ENCODE peak calls at places on chromosomes 16 and 17, in ten cellular contexts. One of them, this sample, is unnamed.

GRCh38 chr16:31242197-31242596 is 17.6 kb upstream of the ITGAM start:
- DNase-seq in transverse colon: no peak
- DNase-seq in kidney epithelial cell: no peak
- DNase-seq in tibial nerve: peak
- DNase-seq in B cell: no peak
- DNase-seq in neural crest cell: no peak
- DNase-seq in GM12865: no peak
- DNase-seq in PC-9: peak
- DNase-seq in right atrium auricular region: no peak
- DNase-seq in fibroblast of lung: peak
- DNase-seq in this sample: no peak

GRCh38 chr16:64122177-64122576 is 999.7 kb downstream of the CDH11 start:
- DNase-seq in GM12865: no peak
- DNase-seq in tibial nerve: no peak
- DNase-seq in kidney epithelial cell: no peak
- DNase-seq in fibroblast of lung: no peak
- DNase-seq in right atrium auricular region: no peak
- DNase-seq in B cell: no peak
- DNase-seq in PC-9: no peak
- DNase-seq in neural crest cell: no peak
- DNase-seq in transverse colon: no peak
- DNase-seq in this sample: no peak

GRCh38 chr17:27319536-27320221 is 25.8 kb downstream of the WSB1 start:
- DNase-seq in B cell: no peak
- DNase-seq in neural crest cell: no peak
- DNase-seq in kidney epithelial cell: no peak
- DNase-seq in transverse colon: peak
- DNase-seq in PC-9: peak
- DNase-seq in tibial nerve: peak
- DNase-seq in GM12865: no peak
- DNase-seq in right atrium auricular region: no peak
- DNase-seq in fibroblast of lung: peak
- DNase-seq in this sample: no peak

GRCh38 chr16:17408296-17408695 is 62.5 kb downstream of the XYLT1 start:
- DNase-seq in transverse colon: no peak
- DNase-seq in right atrium auricular region: no peak
- DNase-seq in neural crest cell: no peak
- DNase-seq in B cell: no peak
- DNase-seq in PC-9: no peak
- DNase-seq in kidney epithelial cell: no peak
- DNase-seq in tibial nerve: no peak
- DNase-seq in GM12865: no peak
- DNase-seq in fibroblast of lung: no peak
- DNase-seq in this sample: no peak

GRCh38 chr17:21161498-21162393 is 35.0 kb downstream of the DHRS7B start:
- DNase-seq in B cell: no peak
- DNase-seq in kidney epithelial cell: no peak
- DNase-seq in GM12865: no peak
- DNase-seq in transverse colon: no peak
- DNase-seq in right atrium auricular region: no peak
- DNase-seq in neural crest cell: no peak
- DNase-seq in tibial nerve: no peak
- DNase-seq in fibroblast of lung: peak
- DNase-seq in PC-9: no peak
- DNase-seq in this sample: no peak

GRCh38 chr16:81522141-81522701 is 77.6 kb downstream of the CMIP start:
- DNase-seq in B cell: peak
- DNase-seq in PC-9: peak
- DNase-seq in neural crest cell: no peak
- DNase-seq in fibroblast of lung: no peak
- DNase-seq in right atrium auricular region: no peak
- DNase-seq in tibial nerve: no peak
- DNase-seq in kidney epithelial cell: no peak
- DNase-seq in transverse colon: no peak
- DNase-seq in GM12865: no peak
- DNase-seq in this sample: peak

GRCh38 chr16:66746682-66747081 is 4.7 kb downstream of the DYNC1LI2 start:
- DNase-seq in GM12865: peak
- DNase-seq in transverse colon: no peak
- DNase-seq in tibial nerve: no peak
- DNase-seq in right atrium auricular region: no peak
- DNase-seq in neural crest cell: no peak
- DNase-seq in kidney epithelial cell: no peak
- DNase-seq in fibroblast of lung: no peak
- DNase-seq in B cell: no peak
- DNase-seq in PC-9: no peak
- DNase-seq in this sample: no peak

GRCh38 chr16:17836868-17837602 is 366.3 kb upstream of the XYLT1 start:
- DNase-seq in PC-9: peak
- DNase-seq in kidney epithelial cell: peak
- DNase-seq in B cell: no peak
- DNase-seq in fibroblast of lung: peak
- DNase-seq in neural crest cell: no peak
- DNase-seq in GM12865: no peak
- DNase-seq in transverse colon: no peak
- DNase-seq in right atrium auricular region: no peak
- DNase-seq in tibial nerve: no peak
- DNase-seq in this sample: no peak

GRCh38 chr16:19884021-19884485 is 595 bp downstream of the GPRC5B start:
- DNase-seq in GM12865: no peak
- DNase-seq in PC-9: no peak
- DNase-seq in fibroblast of lung: no peak
- DNase-seq in B cell: no peak
- DNase-seq in neural crest cell: no peak
- DNase-seq in kidney epithelial cell: no peak
- DNase-seq in tibial nerve: no peak
- DNase-seq in transverse colon: peak
- DNase-seq in right atrium auricular region: no peak
- DNase-seq in this sample: peak

GRCh38 chr17:82281076-82281475 is 7.6 kb upstream of the CSNK1D start:
- DNase-seq in transverse colon: no peak
- DNase-seq in GM12865: no peak
- DNase-seq in fibroblast of lung: no peak
- DNase-seq in neural crest cell: no peak
- DNase-seq in right atrium auricular region: no peak
- DNase-seq in PC-9: no peak
- DNase-seq in B cell: no peak
- DNase-seq in tibial nerve: no peak
- DNase-seq in kidney epithelial cell: no peak
- DNase-seq in this sample: no peak

GRCh38 chr17:31564883-31565297 is 173.4 kb downstream of the RAB11FIP4 start:
- DNase-seq in fibroblast of lung: peak
- DNase-seq in PC-9: peak
- DNase-seq in B cell: no peak
- DNase-seq in transverse colon: no peak
- DNase-seq in GM12865: no peak
- DNase-seq in right atrium auricular region: no peak
- DNase-seq in kidney epithelial cell: peak
- DNase-seq in neural crest cell: no peak
- DNase-seq in tibial nerve: no peak
- DNase-seq in this sample: no peak

GRCh38 chr16:12643034-12643455 is 160.6 kb downstream of the CPPED1 start:
- DNase-seq in neural crest cell: no peak
- DNase-seq in transverse colon: no peak
- DNase-seq in tibial nerve: no peak
- DNase-seq in B cell: no peak
- DNase-seq in right atrium auricular region: no peak
- DNase-seq in GM12865: no peak
- DNase-seq in fibroblast of lung: no peak
- DNase-seq in kidney epithelial cell: no peak
- DNase-seq in PC-9: no peak
- DNase-seq in this sample: no peak

GRCh38 chr16:56247808-56248207 is 56.5 kb downstream of the GNAO1 start:
- DNase-seq in right atrium auricular region: no peak
- DNase-seq in PC-9: peak
- DNase-seq in kidney epithelial cell: no peak
- DNase-seq in transverse colon: no peak
- DNase-seq in B cell: no peak
- DNase-seq in GM12865: no peak
- DNase-seq in neural crest cell: no peak
- DNase-seq in tibial nerve: no peak
- DNase-seq in fibroblast of lung: no peak
- DNase-seq in this sample: no peak

GRCh38 chr16:56247018-56247417 is 55.7 kb downstream of the GNAO1 start:
- DNase-seq in fibroblast of lung: no peak
- DNase-seq in PC-9: no peak
- DNase-seq in kidney epithelial cell: no peak
- DNase-seq in tibial nerve: no peak
- DNase-seq in right atrium auricular region: no peak
- DNase-seq in GM12865: no peak
- DNase-seq in B cell: no peak
- DNase-seq in transverse colon: no peak
- DNase-seq in neural crest cell: no peak
- DNase-seq in this sample: no peak

GRCh38 chr16:56244612-56245011 is 53.3 kb downstream of the GNAO1 start:
- DNase-seq in transverse colon: no peak
- DNase-seq in B cell: no peak
- DNase-seq in neural crest cell: no peak
- DNase-seq in fibroblast of lung: no peak
- DNase-seq in PC-9: peak
- DNase-seq in GM12865: no peak
- DNase-seq in right atrium auricular region: no peak
- DNase-seq in tibial nerve: no peak
- DNase-seq in kidney epithelial cell: no peak
- DNase-seq in this sample: no peak

GRCh38 chr16:56245197-56245596 is 53.9 kb downstream of the GNAO1 start:
- DNase-seq in fibroblast of lung: no peak
- DNase-seq in neural crest cell: no peak
- DNase-seq in PC-9: peak
- DNase-seq in transverse colon: no peak
- DNase-seq in kidney epithelial cell: peak
- DNase-seq in B cell: no peak
- DNase-seq in tibial nerve: no peak
- DNase-seq in GM12865: no peak
- DNase-seq in right atrium auricular region: no peak
- DNase-seq in this sample: no peak

GRCh38 chr16:56246051-56246817 is 54.9 kb downstream of the GNAO1 start:
- DNase-seq in PC-9: peak
- DNase-seq in tibial nerve: peak
- DNase-seq in kidney epithelial cell: peak
- DNase-seq in GM12865: no peak
- DNase-seq in fibroblast of lung: no peak
- DNase-seq in transverse colon: no peak
- DNase-seq in B cell: no peak
- DNase-seq in right atrium auricular region: no peak
- DNase-seq in neural crest cell: no peak
- DNase-seq in this sample: no peak
- TF ChIP-seq CTCF in PC-9: no peak
- TF ChIP-seq CTCF in tibial nerve: no peak
- TF ChIP-seq CTCF in kidney epithelial cell: no peak
- TF ChIP-seq CTCF in GM12865: no peak
- TF ChIP-seq CTCF in fibroblast of lung: no peak
- TF ChIP-seq CTCF in transverse colon: no peak
- TF ChIP-seq CTCF in B cell: no peak
- TF ChIP-seq CTCF in right atrium auricular region: peak
- TF ChIP-seq CTCF in neural crest cell: no peak
- TF ChIP-seq CTCF in this sample: no peak

DNA sequence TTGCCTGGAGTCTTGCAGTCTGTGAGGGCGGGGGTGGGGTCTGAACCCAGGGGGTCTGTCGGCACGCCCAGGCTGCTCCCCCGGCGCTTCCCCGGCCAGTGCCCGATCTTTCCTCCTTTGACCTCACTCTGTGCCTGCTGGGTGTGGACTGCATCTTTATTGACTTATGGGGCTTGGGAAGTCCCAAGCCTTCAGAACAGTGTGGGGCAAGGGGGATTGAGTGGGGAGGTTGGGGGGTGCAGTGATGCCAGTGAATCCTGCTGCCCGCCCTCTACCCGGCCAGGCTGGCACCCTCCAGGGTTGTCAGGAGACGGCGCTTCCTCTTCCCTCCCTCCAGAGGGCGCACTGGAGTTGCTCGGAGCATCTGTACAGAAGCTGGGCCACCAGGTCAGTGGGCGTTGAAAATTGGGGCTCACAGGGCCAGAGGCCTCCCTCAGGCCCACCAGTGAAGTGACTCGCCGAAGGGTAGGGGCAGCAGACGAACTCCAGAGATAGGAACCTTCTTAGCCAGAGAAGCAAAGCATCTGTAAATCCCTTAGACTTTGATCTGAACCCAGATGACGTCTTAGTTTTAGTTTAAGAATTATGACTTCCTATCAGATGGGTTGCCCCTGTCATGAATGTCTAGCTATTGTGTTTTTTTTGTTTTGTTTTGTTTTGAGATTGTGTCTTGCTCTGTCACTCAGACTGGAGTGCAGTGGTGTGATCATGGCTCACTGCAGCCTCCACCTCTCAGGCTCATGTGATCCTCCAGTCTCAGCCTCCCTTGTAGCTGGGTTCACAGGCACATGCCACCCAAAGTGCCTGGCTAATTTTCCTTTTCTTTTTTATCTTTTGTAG is 184.8 kb upstream of the CIBAR2 start:
- DNase-seq in right atrium auricular region: no peak
- DNase-seq in kidney epithelial cell: no peak
- DNase-seq in PC-9: no peak
- DNase-seq in fibroblast of lung: no peak
- DNase-seq in B cell: peak
- DNase-seq in GM12865: peak
- DNase-seq in neural crest cell: peak
- DNase-seq in transverse colon: peak
- DNase-seq in tibial nerve: no peak
- DNase-seq in this sample: peak
- TF ChIP-seq CTCF in right atrium auricular region: peak
- TF ChIP-seq CTCF in kidney epithelial cell: peak
- TF ChIP-seq CTCF in PC-9: peak
- TF ChIP-seq CTCF in fibroblast of lung: peak
- TF ChIP-seq CTCF in B cell: peak
- TF ChIP-seq CTCF in GM12865: peak
- TF ChIP-seq CTCF in neural crest cell: peak
- TF ChIP-seq CTCF in transverse colon: peak
- TF ChIP-seq CTCF in tibial nerve: peak
- TF ChIP-seq CTCF in this sample: peak

DNA sequence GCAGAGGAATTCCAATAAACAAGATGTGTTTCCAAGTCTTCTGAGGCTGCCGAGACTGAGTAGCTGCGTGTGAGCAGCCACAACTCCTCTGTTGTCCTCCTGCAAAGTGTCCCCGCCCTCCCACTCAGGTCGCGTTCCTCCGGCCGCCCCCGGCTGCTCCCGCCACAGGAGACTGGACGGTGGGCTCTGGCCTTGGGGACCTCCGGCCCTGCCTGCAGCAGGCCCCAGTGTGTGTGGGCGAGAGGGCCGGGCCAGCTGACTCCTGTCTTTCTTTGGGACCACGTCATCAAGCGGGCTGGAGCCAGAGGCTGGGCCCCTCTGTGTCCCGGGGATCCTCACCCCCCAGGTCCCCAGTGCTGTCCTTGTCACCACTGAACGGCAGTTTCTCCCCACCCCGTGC is 175.3 kb downstream of the NPIPB11 start:
- DNase-seq in PC-9: no peak
- DNase-seq in kidney epithelial cell: no peak
- DNase-seq in tibial nerve: peak
- DNase-seq in transverse colon: no peak
- DNase-seq in B cell: no peak
- DNase-seq in fibroblast of lung: peak
- DNase-seq in right atrium auricular region: no peak
- DNase-seq in GM12865: no peak
- DNase-seq in neural crest cell: no peak
- DNase-seq in this sample: no peak
- TF ChIP-seq CTCF in PC-9: no peak
- TF ChIP-seq CTCF in kidney epithelial cell: no peak
- TF ChIP-seq CTCF in tibial nerve: no peak
- TF ChIP-seq CTCF in transverse colon: no peak
- TF ChIP-seq CTCF in B cell: no peak
- TF ChIP-seq CTCF in fibroblast of lung: no peak
- TF ChIP-seq CTCF in right atrium auricular region: no peak
- TF ChIP-seq CTCF in GM12865: no peak
- TF ChIP-seq CTCF in neural crest cell: no peak
- TF ChIP-seq CTCF in this sample: no peak

GRCh38 chr16:1335996-1336395 is 2.6 kb downstream of the BAIAP3 start:
- DNase-seq in neural crest cell: peak
- DNase-seq in right atrium auricular region: no peak
- DNase-seq in GM12865: no peak
- DNase-seq in kidney epithelial cell: no peak
- DNase-seq in tibial nerve: no peak
- DNase-seq in B cell: no peak
- DNase-seq in PC-9: no peak
- DNase-seq in transverse colon: no peak
- DNase-seq in fibroblast of lung: no peak
- DNase-seq in this sample: no peak
- TF ChIP-seq CTCF in neural crest cell: no peak
- TF ChIP-seq CTCF in right atrium auricular region: no peak
- TF ChIP-seq CTCF in GM12865: no peak
- TF ChIP-seq CTCF in kidney epithelial cell: no peak
- TF ChIP-seq CTCF in tibial nerve: no peak
- TF ChIP-seq CTCF in B cell: no peak
- TF ChIP-seq CTCF in PC-9: no peak
- TF ChIP-seq CTCF in transverse colon: no peak
- TF ChIP-seq CTCF in fibroblast of lung: no peak
- TF ChIP-seq CTCF in this sample: no peak